ENCODE peak calls at places on chromosomes 6 and 20, in nine cellular contexts. U is astrocyte; K is nephron progenitor cell; I is effector memory CD4-positive, alpha-beta T cell; T is stimulated activated CD8-positive, alpha-beta memory T cell treated with anti-CD3 and anti-CD28 coated beads, Interleukin-15, amount 100 ng/mL, for 24 hours; R is activated T-cell treated with anti-CD3 and anti-CD28 coated beads, Interleukin-2, amount 50 U/mL, for 24 hours; P is lower leg skin; F is transverse colon; L is AG10803. E is an unnamed sample.

GRCh38 chr20:63032026-63032800 is 25.4 kb upstream of the BHLHE23 start:
- DNase-seq in L (no peak), F (no peak), T (no peak), P (no peak), U (no peak), R (no peak), K (no peak), I (no peak), E (no peak)

GRCh38 chr6:1247894-1248293 is 64.0 kb upstream of the FOXQ1 start:
- DNase-seq in U (no peak), T (no peak), F (no peak), K (no peak), I (no peak), R (no peak), P (no peak), L (no peak), E (no peak)

GRCh38 chr6:87730310-87730709 is 28.3 kb upstream of the AKIRIN2 start:
- DNase-seq in L (peak; percentile 35), K (no peak), P (no peak), I (no peak), T (no peak), R (no peak), U (no peak), F (peak; percentile 40), E (no peak)

GRCh38 chr6:154358019-154358545 is 1.5 kb upstream of the IPCEF1 start:
- DNase-seq in F (no peak), L (no peak), P (no peak), I (no peak), R (no peak), U (no peak), K (no peak), T (no peak), E (no peak)

GRCh38 chr20:58895796-58896180 is 43.3 kb downstream of the GNAS start:
- DNase-seq in L (no peak), R (no peak), I (no peak), P (no peak), F (no peak), U (no peak), K (no peak), T (no peak), E (no peak)

GRCh38 chr20:14470231-14470894 is 133.0 kb upstream of the FLRT3 start:
- DNase-seq in P (no peak), F (peak; percentile 54), K (no peak), R (no peak), I (no peak), T (no peak), U (no peak), L (no peak), E (no peak)

GRCh38 chr6:103707596-103708325 is 1152.0 kb downstream of the HACE1 start:
- DNase-seq in P (no peak), R (no peak), I (no peak), L (no peak), F (no peak), T (no peak), K (no peak), U (no peak), E (no peak)

GRCh38 chr6:63347599-63347998 is 27.8 kb upstream of the LGSN start:
- DNase-seq in R (no peak), L (peak; percentile 79), F (no peak), P (no peak), I (no peak), U (peak; percentile 88), K (no peak), T (no peak), E (no peak)

GRCh38 chr20:32457476-32457986 is 99.4 kb downstream of the ASXL1 start:
- DNase-seq in F (no peak), P (no peak), L (peak; percentile 48), I (no peak), R (no peak), T (no peak), K (peak; percentile 91), U (peak; percentile 51), E (peak; percentile 80)

GRCh38 chr6:108841377-108841855 is 6.8 kb upstream of the ARMC2 start:
- DNase-seq in I (no peak), P (no peak), U (no peak), K (no peak), F (peak; percentile 21), L (no peak), R (no peak), T (no peak), E (no peak)

GRCh38 chr20:57167971-57168693 is 98.3 kb downstream of the BMP7 start:
- DNase-seq in L (no peak), P (no peak), U (no peak), T (no peak), R (no peak), I (no peak), K (peak; percentile 33), F (no peak), E (peak; percentile 48)

GRCh38 chr6:137589067-137589848 is 95.1 kb upstream of the OLIG3 start:
- DNase-seq in L (peak; percentile 16), K (no peak), I (peak; percentile 51), F (no peak), U (peak; percentile 7), R (peak; percentile 47), P (no peak), T (no peak), E (peak; percentile 53)

GRCh38 chr6:86936834-86937218 is 502 bp upstream of the HTR1E start:
- DNase-seq in F (no peak), L (no peak), U (no peak), T (no peak), K (no peak), P (no peak), I (no peak), R (no peak), E (no peak)

GRCh38 chr6:88763160-88763559 is 200.3 kb downstream of the RNGTT start:
- DNase-seq in K (no peak), P (no peak), T (no peak), I (no peak), U (peak; percentile 4), F (no peak), L (no peak), R (no peak), E (no peak)

GRCh38 chr20:37888641-37889040 is 14.3 kb upstream of the VSTM2L start:
- DNase-seq in P (no peak), R (no peak), K (no peak), F (no peak), T (no peak), U (no peak), I (no peak), L (no peak), E (no peak)

GRCh38 chr20:37336369-37337207 is 9.4 kb upstream of the SRC start:
- DNase-seq in I (no peak), P (peak; percentile 93), K (peak; percentile 75), U (no peak), F (peak; percentile 63), T (no peak), L (peak; percentile 61), R (peak; percentile 58), E (no peak)

GRCh38 chr6:125942677-125943527 is 13.7 kb upstream of the HINT3 start:
- DNase-seq in L (no peak), K (no peak), T (no peak), R (no peak), P (no peak), U (peak; percentile 52), I (no peak), F (peak; percentile 38), E (no peak)

GRCh38 chr6:147949981-147950622 is 392.5 kb upstream of the SASH1 start:
- DNase-seq in U (peak; percentile 29), I (no peak), L (no peak), P (no peak), R (no peak), K (no peak), T (no peak), F (no peak), E (no peak)

GRCh38 chr20:17735206-17735804 is 35.5 kb downstream of the BANF2 start:
- DNase-seq in I (no peak), T (no peak), P (no peak), L (peak; percentile 19), K (no peak), F (no peak), R (no peak), U (peak; percentile 86), E (no peak)

GRCh38 chr20:46998497-46999190 is 104.0 kb downstream of the EYA2 start:
- DNase-seq in I (no peak), R (no peak), F (no peak), U (no peak), T (no peak), K (peak; percentile 16), P (peak; percentile 42), L (no peak), E (no peak)

GRCh38 chr20:48026981-48027592 is 241.8 kb upstream of the SULF2 start:
- DNase-seq in U (peak; percentile 46), L (peak; percentile 39), K (no peak), F (no peak), I (no peak), P (no peak), R (no peak), T (no peak), E (no peak)

GRCh38 chr6:134240664-134241431 is 77.1 kb downstream of the SGK1 start:
- DNase-seq in P (peak; percentile 94), U (no peak), T (no peak), K (no peak), R (peak; percentile 68), F (peak; percentile 53), L (no peak), I (peak; percentile 66), E (no peak)

GRCh38 chr6:90294989-90295853 is 1.4 kb downstream of the BACH2 start:
- DNase-seq in F (peak; percentile 32), R (peak; percentile 86), T (peak; percentile 66), L (peak; percentile 6), P (peak; percentile 87), K (peak; percentile 57), U (no peak), I (peak; percentile 63), E (peak; percentile 20)

GRCh38 chr6:127486934-127487333 is 27.7 kb upstream of the KIAA0408 start:
- DNase-seq in L (no peak), K (no peak), F (no peak), U (no peak), T (no peak), P (no peak), I (no peak), R (no peak), E (no peak)

GRCh38 chr20:63675681-63676368 is 17.7 kb downstream of the RTEL1 start:
- DNase-seq in I (no peak), U (no peak), F (no peak), L (no peak), P (no peak), T (no peak), K (no peak), R (no peak), E (no peak)

GRCh38 chr20:46402236-46402886 is 4.1 kb downstream of the ELMO2 start:
- DNase-seq in F (no peak), I (no peak), K (no peak), P (no peak), T (no peak), L (peak; percentile 70), U (peak; percentile 61), R (no peak), E (no peak)

GRCh38 chr20:37564388-37565133 is 36.9 kb upstream of the BLCAP start:
- DNase-seq in P (peak; percentile 84), I (no peak), K (peak; percentile 83), U (no peak), F (peak; percentile 44), T (peak; percentile 39), R (peak; percentile 70), L (peak; percentile 6), E (peak; percentile 85)

GRCh38 chr20:60857708-60858107 is 394.4 kb upstream of the CDH4 start:
- DNase-seq in F (no peak), L (peak; percentile 39), R (no peak), I (no peak), P (peak; percentile 29), U (peak; percentile 57), K (no peak), T (no peak), E (no peak)

GRCh38 chr6:105872244-105872643 is 213.9 kb upstream of the PRDM1 start:
- DNase-seq in K (no peak), L (no peak), I (no peak), T (no peak), F (peak; percentile 22), P (no peak), R (no peak), U (no peak), E (no peak)

GRCh38 chr6:92810913-92811312 is 608.4 kb downstream of the EPHA7 start:
- DNase-seq in T (no peak), L (no peak), R (no peak), P (no peak), K (peak; percentile 54), F (no peak), U (no peak), I (no peak), E (peak; percentile 60)

GRCh38 chr6:139337830-139338229 is 36.6 kb downstream of the CITED2 start:
- DNase-seq in L (peak; percentile 50), P (no peak), U (no peak), K (no peak), I (no peak), R (no peak), T (no peak), F (no peak), E (no peak)